ENCODE peak calls at places on chromosomes 6 and 20, in ten cellular contexts. One of them, this sample, is unnamed. For H3K4me1, the result is how much of the 10 kb centered on the place peaks cover.

GRCh38 chr6:138162104-138162946 is 586 bp downstream of the ARFGEF3 start:
- DNase-seq in adrenal gland: no peak
- DNase-seq in ovary: no peak
- DNase-seq in transverse colon: peak
- DNase-seq in tibial nerve: peak
- DNase-seq in K562: no peak
- DNase-seq in suprapubic skin: peak
- DNase-seq in esophagus muscularis mucosa: no peak
- DNase-seq in GM12878: no peak
- DNase-seq in breast epithelium: peak
- DNase-seq in this sample: no peak

GRCh38 chr6:132537977-132538376 is at the start of gene TAAR9:
- DNase-seq in adrenal gland: no peak
- DNase-seq in ovary: no peak
- DNase-seq in transverse colon: no peak
- DNase-seq in tibial nerve: no peak
- DNase-seq in K562: no peak
- DNase-seq in suprapubic skin: no peak
- DNase-seq in esophagus muscularis mucosa: no peak
- DNase-seq in GM12878: no peak
- DNase-seq in breast epithelium: no peak
- DNase-seq in this sample: no peak

GRCh38 chr6:117138920-117139319 is 126.4 kb upstream of the VGLL2 start:
- DNase-seq in adrenal gland: no peak
- DNase-seq in ovary: no peak
- DNase-seq in transverse colon: no peak
- DNase-seq in tibial nerve: no peak
- DNase-seq in K562: no peak
- DNase-seq in suprapubic skin: no peak
- DNase-seq in esophagus muscularis mucosa: no peak
- DNase-seq in GM12878: no peak
- DNase-seq in breast epithelium: no peak
- DNase-seq in this sample: no peak

GRCh38 chr20:64131406-64131805 is 24.0 kb upstream of the NPBWR2 start:
- DNase-seq in adrenal gland: peak
- DNase-seq in ovary: no peak
- DNase-seq in transverse colon: no peak
- DNase-seq in tibial nerve: no peak
- DNase-seq in K562: no peak
- DNase-seq in suprapubic skin: peak
- DNase-seq in esophagus muscularis mucosa: no peak
- DNase-seq in GM12878: no peak
- DNase-seq in breast epithelium: no peak
- DNase-seq in this sample: no peak

GRCh38 chr6:87899499-87900147 is 148.0 kb upstream of the SPACA1 start:
- DNase-seq in adrenal gland: no peak
- DNase-seq in ovary: no peak
- DNase-seq in transverse colon: no peak
- DNase-seq in tibial nerve: no peak
- DNase-seq in K562: no peak
- DNase-seq in suprapubic skin: no peak
- DNase-seq in esophagus muscularis mucosa: no peak
- DNase-seq in GM12878: no peak
- DNase-seq in breast epithelium: no peak
- DNase-seq in this sample: no peak

GRCh38 chr20:56985286-56985685 is 281.2 kb downstream of the BMP7 start:
- DNase-seq in adrenal gland: no peak
- DNase-seq in ovary: no peak
- DNase-seq in transverse colon: no peak
- DNase-seq in tibial nerve: no peak
- DNase-seq in K562: no peak
- DNase-seq in suprapubic skin: no peak
- DNase-seq in esophagus muscularis mucosa: no peak
- DNase-seq in GM12878: no peak
- DNase-seq in breast epithelium: no peak
- DNase-seq in this sample: no peak

GRCh38 chr6:152727507-152727906 is 23.1 kb upstream of the VIP start:
- DNase-seq in adrenal gland: no peak
- DNase-seq in ovary: no peak
- DNase-seq in transverse colon: no peak
- DNase-seq in tibial nerve: no peak
- DNase-seq in K562: no peak
- DNase-seq in suprapubic skin: no peak
- DNase-seq in esophagus muscularis mucosa: no peak
- DNase-seq in GM12878: no peak
- DNase-seq in breast epithelium: no peak
- DNase-seq in this sample: no peak

GRCh38 chr20:47244451-47244850 is 112.0 kb downstream of the ZMYND8 start:
- DNase-seq in adrenal gland: no peak
- DNase-seq in ovary: no peak
- DNase-seq in transverse colon: no peak
- DNase-seq in tibial nerve: no peak
- DNase-seq in K562: no peak
- DNase-seq in suprapubic skin: no peak
- DNase-seq in esophagus muscularis mucosa: no peak
- DNase-seq in GM12878: no peak
- DNase-seq in breast epithelium: no peak
- DNase-seq in this sample: no peak

DNA sequence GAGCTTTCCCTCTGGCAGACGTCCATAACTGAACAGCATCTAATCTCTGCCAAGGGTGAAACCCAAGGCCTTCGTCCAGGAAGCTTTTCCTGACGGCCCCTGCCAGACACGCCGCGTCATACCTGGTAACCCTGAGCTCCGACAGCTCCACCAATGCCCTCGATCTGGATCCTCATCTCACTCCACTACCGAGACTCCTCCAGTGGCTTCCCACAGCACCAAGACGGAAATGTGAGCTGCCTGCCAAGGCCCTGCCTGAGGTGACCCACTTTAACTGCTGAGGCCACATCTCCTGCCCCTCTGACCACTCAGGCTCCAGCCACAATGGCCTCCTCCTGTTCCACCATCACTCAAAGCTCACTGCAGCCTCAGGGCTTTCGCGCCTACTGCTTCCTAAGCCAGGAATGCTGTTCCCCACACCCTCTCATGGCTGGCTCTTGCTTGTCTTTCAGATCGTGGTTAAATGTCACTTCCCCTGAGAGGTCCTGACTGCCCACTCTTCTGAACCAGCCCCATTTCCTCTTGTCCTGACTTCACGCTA is 143.2 kb downstream of the PREX1 start:
- DNase-seq in adrenal gland: peak
- DNase-seq in ovary: no peak
- DNase-seq in transverse colon: peak
- DNase-seq in tibial nerve: no peak
- DNase-seq in K562: no peak
- DNase-seq in suprapubic skin: no peak
- DNase-seq in esophagus muscularis mucosa: no peak
- DNase-seq in GM12878: no peak
- DNase-seq in breast epithelium: no peak
- DNase-seq in this sample: no peak
- TF ChIP-seq POLR2A in adrenal gland: no peak
- TF ChIP-seq POLR2A in ovary: no peak
- TF ChIP-seq POLR2A in transverse colon: no peak
- TF ChIP-seq POLR2A in tibial nerve: no peak
- TF ChIP-seq POLR2A in K562: no peak
- TF ChIP-seq POLR2A in suprapubic skin: no peak
- TF ChIP-seq POLR2A in esophagus muscularis mucosa: no peak
- TF ChIP-seq POLR2A in GM12878: no peak
- TF ChIP-seq POLR2A in breast epithelium: no peak
- TF ChIP-seq POLR2A in this sample: no peak

GRCh38 chr6:20265842-20266241 is 53.6 kb upstream of the MBOAT1 start:
- DNase-seq in adrenal gland: no peak
- DNase-seq in ovary: no peak
- DNase-seq in transverse colon: no peak
- DNase-seq in tibial nerve: no peak
- DNase-seq in K562: no peak
- DNase-seq in suprapubic skin: no peak
- DNase-seq in esophagus muscularis mucosa: no peak
- DNase-seq in GM12878: no peak
- DNase-seq in breast epithelium: no peak
- DNase-seq in this sample: no peak
- H3K4me3 ChIP-seq in adrenal gland: no peak
- H3K4me3 ChIP-seq in ovary: no peak
- H3K4me3 ChIP-seq in transverse colon: no peak
- H3K4me3 ChIP-seq in tibial nerve: no peak
- H3K4me3 ChIP-seq in K562: no peak
- H3K4me3 ChIP-seq in suprapubic skin: no peak
- H3K4me3 ChIP-seq in esophagus muscularis mucosa: no peak
- H3K4me3 ChIP-seq in GM12878: no peak
- H3K4me3 ChIP-seq in breast epithelium: no peak
- H3K4me3 ChIP-seq in this sample: no peak

GRCh38 chr6:109091314-109092009 is 3.2 kb downstream of the SESN1 start:
- DNase-seq in adrenal gland: no peak
- DNase-seq in ovary: no peak
- DNase-seq in transverse colon: no peak
- DNase-seq in tibial nerve: no peak
- DNase-seq in K562: no peak
- DNase-seq in suprapubic skin: no peak
- DNase-seq in esophagus muscularis mucosa: no peak
- DNase-seq in GM12878: no peak
- DNase-seq in breast epithelium: no peak
- DNase-seq in this sample: no peak
- H3K4me1 ChIP-seq in adrenal gland: under half
- H3K4me1 ChIP-seq in ovary: under half
- H3K4me1 ChIP-seq in transverse colon: under half
- H3K4me1 ChIP-seq in tibial nerve: under half
- H3K4me1 ChIP-seq in K562: under half
- H3K4me1 ChIP-seq in suprapubic skin: half or more
- H3K4me1 ChIP-seq in esophagus muscularis mucosa: half or more
- H3K4me1 ChIP-seq in GM12878: under half
- H3K4me1 ChIP-seq in breast epithelium: under half
- H3K4me1 ChIP-seq in this sample: under half

DNA sequence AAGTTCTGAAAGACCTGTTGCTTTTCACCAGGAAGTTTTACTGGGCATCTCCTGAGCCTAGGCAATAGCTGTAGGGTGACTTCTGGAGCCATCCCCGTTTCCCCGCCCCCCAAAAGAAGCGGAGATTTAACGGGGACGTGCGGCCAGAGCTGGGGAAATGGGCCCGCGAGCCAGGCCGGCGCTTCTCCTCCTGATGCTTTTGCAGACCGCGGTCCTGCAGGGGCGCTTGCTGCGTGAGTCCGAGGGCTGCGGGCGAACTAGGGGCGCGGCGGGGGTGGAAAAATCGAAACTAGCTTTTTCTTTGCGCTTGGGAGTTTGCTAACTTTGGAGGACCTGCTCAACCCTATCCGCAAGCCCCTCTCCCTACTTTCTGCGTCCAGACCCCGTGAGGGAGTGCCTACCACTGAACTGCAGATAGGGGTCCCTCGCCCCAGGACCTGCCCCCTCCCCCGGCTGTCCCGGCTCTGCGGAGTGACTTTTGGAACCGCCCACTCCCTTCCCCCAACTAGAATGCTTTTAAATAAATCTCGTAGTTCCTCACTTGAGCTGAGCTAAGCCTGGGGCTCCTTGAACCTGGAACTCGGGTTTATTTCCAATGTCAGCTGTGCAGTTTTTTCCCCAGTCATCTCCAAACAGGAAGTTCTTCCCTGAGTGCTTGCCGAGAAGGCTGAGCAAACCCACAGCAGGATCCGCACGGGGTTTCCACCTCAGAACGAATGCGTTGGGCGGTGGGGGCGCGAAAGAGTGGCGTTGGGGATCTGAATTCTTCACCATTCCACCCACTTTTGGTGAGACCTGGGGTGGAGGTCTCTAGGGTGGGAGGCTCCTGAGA is at the start of gene HFE:
- DNase-seq in adrenal gland: peak
- DNase-seq in ovary: peak
- DNase-seq in transverse colon: peak
- DNase-seq in tibial nerve: no peak
- DNase-seq in K562: peak
- DNase-seq in suprapubic skin: peak
- DNase-seq in esophagus muscularis mucosa: no peak
- DNase-seq in GM12878: no peak
- DNase-seq in breast epithelium: no peak
- DNase-seq in this sample: peak
- TF ChIP-seq POLR2A in adrenal gland: peak
- TF ChIP-seq POLR2A in ovary: no peak
- TF ChIP-seq POLR2A in transverse colon: peak
- TF ChIP-seq POLR2A in tibial nerve: no peak
- TF ChIP-seq POLR2A in K562: peak
- TF ChIP-seq POLR2A in suprapubic skin: no peak
- TF ChIP-seq POLR2A in esophagus muscularis mucosa: no peak
- TF ChIP-seq POLR2A in GM12878: no peak
- TF ChIP-seq POLR2A in breast epithelium: no peak
- TF ChIP-seq POLR2A in this sample: peak

DNA sequence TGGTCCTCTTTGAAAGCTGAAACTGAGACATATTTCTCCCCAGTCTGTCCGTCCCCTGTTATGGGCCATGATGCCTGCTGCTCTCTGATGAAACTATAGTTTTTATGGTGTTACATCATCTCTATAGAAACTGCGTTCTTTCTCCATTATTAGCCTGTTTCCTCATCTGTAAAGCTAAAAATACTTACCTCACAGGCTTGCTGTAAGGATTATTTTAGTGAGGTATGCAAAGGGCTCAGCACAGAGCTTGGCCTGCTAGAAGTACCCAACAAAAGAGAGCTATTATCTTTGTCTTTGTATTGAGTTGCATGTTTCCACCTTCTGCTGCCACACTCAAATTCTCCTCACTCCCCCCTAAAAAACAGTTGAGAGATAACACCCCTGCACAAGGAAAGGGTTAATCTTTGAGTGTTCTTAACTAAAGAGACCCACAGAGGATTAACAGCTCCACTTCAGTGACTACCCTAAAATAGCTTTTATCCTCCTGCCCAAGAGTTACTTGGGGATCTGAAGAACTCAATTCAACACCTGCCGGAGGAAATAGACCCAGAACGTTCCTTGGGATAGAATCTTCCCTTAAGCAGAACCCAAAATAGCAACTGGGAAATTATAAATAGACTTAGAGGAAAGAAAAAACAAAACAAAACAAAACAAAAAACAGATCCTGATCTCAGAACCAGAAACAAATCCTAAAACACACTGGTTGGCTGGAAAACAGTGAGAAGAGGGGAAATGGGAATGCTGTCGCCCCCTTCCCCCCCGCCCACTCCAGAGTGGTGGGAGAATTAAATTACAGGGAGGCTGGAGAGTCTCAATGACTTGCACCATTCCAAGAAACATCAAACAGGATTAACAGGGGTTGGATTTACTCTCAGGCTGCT is 1.8 kb downstream of the PLAGL2 start:
- DNase-seq in adrenal gland: no peak
- DNase-seq in ovary: no peak
- DNase-seq in transverse colon: no peak
- DNase-seq in tibial nerve: no peak
- DNase-seq in K562: no peak
- DNase-seq in suprapubic skin: no peak
- DNase-seq in esophagus muscularis mucosa: no peak
- DNase-seq in GM12878: no peak
- DNase-seq in breast epithelium: no peak
- DNase-seq in this sample: no peak
- H3K4me3 ChIP-seq in adrenal gland: no peak
- H3K4me3 ChIP-seq in ovary: peak
- H3K4me3 ChIP-seq in transverse colon: peak
- H3K4me3 ChIP-seq in tibial nerve: peak
- H3K4me3 ChIP-seq in K562: peak
- H3K4me3 ChIP-seq in suprapubic skin: peak
- H3K4me3 ChIP-seq in esophagus muscularis mucosa: peak
- H3K4me3 ChIP-seq in GM12878: peak
- H3K4me3 ChIP-seq in breast epithelium: peak
- H3K4me3 ChIP-seq in this sample: no peak

GRCh38 chr6:12279322-12280098 is 10.7 kb upstream of the EDN1 start:
- DNase-seq in adrenal gland: no peak
- DNase-seq in ovary: no peak
- DNase-seq in transverse colon: no peak
- DNase-seq in tibial nerve: no peak
- DNase-seq in K562: no peak
- DNase-seq in suprapubic skin: no peak
- DNase-seq in esophagus muscularis mucosa: no peak
- DNase-seq in GM12878: no peak
- DNase-seq in breast epithelium: no peak
- DNase-seq in this sample: no peak
- H3K4me1 ChIP-seq in adrenal gland: under half
- H3K4me1 ChIP-seq in ovary: under half
- H3K4me1 ChIP-seq in transverse colon: under half
- H3K4me1 ChIP-seq in tibial nerve: under half
- H3K4me1 ChIP-seq in K562: under half
- H3K4me1 ChIP-seq in suprapubic skin: under half
- H3K4me1 ChIP-seq in esophagus muscularis mucosa: under half
- H3K4me1 ChIP-seq in GM12878: under half
- H3K4me1 ChIP-seq in breast epithelium: under half
- H3K4me1 ChIP-seq in this sample: under half

This sample was measured in uterus.